ENCODE peak calls at places on chromosomes 3 and 15, in seven cellular contexts. One of them, this sample, is unnamed.

GRCh38 chr3:117903226-117903625 is 1131.4 kb downstream of the IGSF11 start:
- DNase-seq in naive thymus-derived CD4-positive, alpha-beta T cell: no peak
- DNase-seq in lower lobe of right lung: no peak
- DNase-seq in body of pancreas: no peak
- DNase-seq in IMR-90: peak; percentile 86
- DNase-seq in spleen: no peak
- DNase-seq in ovary: no peak
- DNase-seq in this sample: no peak

GRCh38 chr15:50071551-50072258 is 47.3 kb downstream of the ATP8B4 start:
- DNase-seq in spleen: no peak
- DNase-seq in ovary: no peak
- DNase-seq in lower lobe of right lung: no peak
- DNase-seq in naive thymus-derived CD4-positive, alpha-beta T cell: no peak
- DNase-seq in body of pancreas: no peak
- DNase-seq in IMR-90: no peak
- DNase-seq in this sample: no peak

GRCh38 chr3:52428151-52429005 is 16.5 kb downstream of the SEMA3G start:
- DNase-seq in body of pancreas: peak; percentile 85
- DNase-seq in ovary: peak; percentile 65
- DNase-seq in naive thymus-derived CD4-positive, alpha-beta T cell: no peak
- DNase-seq in IMR-90: peak; percentile 83
- DNase-seq in spleen: peak; percentile 40
- DNase-seq in lower lobe of right lung: no peak
- DNase-seq in this sample: peak; percentile 70

GRCh38 chr3:30188713-30189112 is 417.7 kb upstream of the TGFBR2 start:
- DNase-seq in body of pancreas: no peak
- DNase-seq in IMR-90: peak; percentile 44
- DNase-seq in lower lobe of right lung: no peak
- DNase-seq in naive thymus-derived CD4-positive, alpha-beta T cell: no peak
- DNase-seq in ovary: no peak
- DNase-seq in spleen: no peak
- DNase-seq in this sample: no peak

GRCh38 chr3:192090586-192090985 is 629.6 kb downstream of the PYDC2 start:
- DNase-seq in ovary: no peak
- DNase-seq in lower lobe of right lung: no peak
- DNase-seq in spleen: no peak
- DNase-seq in IMR-90: no peak
- DNase-seq in body of pancreas: no peak
- DNase-seq in naive thymus-derived CD4-positive, alpha-beta T cell: no peak
- DNase-seq in this sample: no peak

GRCh38 chr3:16884084-16884747 is 539 bp upstream of the PLCL2 start:
- DNase-seq in naive thymus-derived CD4-positive, alpha-beta T cell: peak; percentile 63
- DNase-seq in IMR-90: peak; percentile 6
- DNase-seq in spleen: peak; percentile 94
- DNase-seq in lower lobe of right lung: peak; percentile 74
- DNase-seq in body of pancreas: peak; percentile 78
- DNase-seq in ovary: peak; percentile 84
- DNase-seq in this sample: no peak

GRCh38 chr3:20023663-20024417 is 11.8 kb upstream of the PP2D1 start:
- DNase-seq in IMR-90: no peak
- DNase-seq in lower lobe of right lung: no peak
- DNase-seq in spleen: no peak
- DNase-seq in body of pancreas: peak; percentile 30
- DNase-seq in naive thymus-derived CD4-positive, alpha-beta T cell: no peak
- DNase-seq in ovary: peak; percentile 50
- DNase-seq in this sample: peak; percentile 77

GRCh38 chr15:58141894-58142293 is 3.7 kb downstream of the AQP9 start:
- DNase-seq in ovary: no peak
- DNase-seq in spleen: no peak
- DNase-seq in body of pancreas: peak; percentile 5
- DNase-seq in naive thymus-derived CD4-positive, alpha-beta T cell: no peak
- DNase-seq in lower lobe of right lung: no peak
- DNase-seq in IMR-90: no peak
- DNase-seq in this sample: no peak

GRCh38 chr3:73603771-73604171 is 21.0 kb downstream of the PDZRN3 start:
- DNase-seq in IMR-90: peak; percentile 85
- DNase-seq in spleen: no peak
- DNase-seq in naive thymus-derived CD4-positive, alpha-beta T cell: no peak
- DNase-seq in lower lobe of right lung: no peak
- DNase-seq in ovary: no peak
- DNase-seq in body of pancreas: no peak
- DNase-seq in this sample: no peak

GRCh38 chr15:100230784-100231183 is 111.0 kb downstream of the ADAMTS17 start:
- DNase-seq in ovary: no peak
- DNase-seq in lower lobe of right lung: no peak
- DNase-seq in IMR-90: no peak
- DNase-seq in body of pancreas: peak; percentile 46
- DNase-seq in spleen: no peak
- DNase-seq in naive thymus-derived CD4-positive, alpha-beta T cell: no peak
- DNase-seq in this sample: peak; percentile 90

GRCh38 chr15:29093065-29093435 is 176.6 kb downstream of the NSMCE3 start:
- DNase-seq in spleen: peak; percentile 69
- DNase-seq in naive thymus-derived CD4-positive, alpha-beta T cell: no peak
- DNase-seq in body of pancreas: no peak
- DNase-seq in lower lobe of right lung: no peak
- DNase-seq in ovary: no peak
- DNase-seq in IMR-90: no peak
- DNase-seq in this sample: no peak

GRCh38 chr3:171788546-171789351 is 21.5 kb downstream of the PLD1 start:
- DNase-seq in IMR-90: peak; percentile 94
- DNase-seq in body of pancreas: no peak
- DNase-seq in ovary: no peak
- DNase-seq in lower lobe of right lung: no peak
- DNase-seq in spleen: no peak
- DNase-seq in naive thymus-derived CD4-positive, alpha-beta T cell: no peak
- DNase-seq in this sample: no peak

GRCh38 chr3:133970916-133971315 is 58.8 kb downstream of the SLCO2A1 start:
- DNase-seq in IMR-90: no peak
- DNase-seq in body of pancreas: no peak
- DNase-seq in ovary: peak; percentile 43
- DNase-seq in spleen: peak; percentile 65
- DNase-seq in lower lobe of right lung: no peak
- DNase-seq in naive thymus-derived CD4-positive, alpha-beta T cell: no peak
- DNase-seq in this sample: no peak

GRCh38 chr3:100769693-100770092 is 60.4 kb downstream of the TFG start:
- DNase-seq in IMR-90: no peak
- DNase-seq in spleen: no peak
- DNase-seq in naive thymus-derived CD4-positive, alpha-beta T cell: no peak
- DNase-seq in body of pancreas: no peak
- DNase-seq in ovary: no peak
- DNase-seq in lower lobe of right lung: no peak
- DNase-seq in this sample: no peak

GRCh38 chr15:76336254-76337046 is at the start of gene ISL2:
- DNase-seq in lower lobe of right lung: peak; percentile 84
- DNase-seq in naive thymus-derived CD4-positive, alpha-beta T cell: peak; percentile 21
- DNase-seq in body of pancreas: peak; percentile 36
- DNase-seq in IMR-90: peak; percentile 96
- DNase-seq in ovary: peak; percentile 38
- DNase-seq in spleen: peak; percentile 91
- DNase-seq in this sample: peak; percentile 76

GRCh38 chr15:59447367-59447766 is 9.4 kb downstream of the FAM81A start:
- DNase-seq in naive thymus-derived CD4-positive, alpha-beta T cell: no peak
- DNase-seq in IMR-90: no peak
- DNase-seq in lower lobe of right lung: no peak
- DNase-seq in ovary: no peak
- DNase-seq in body of pancreas: no peak
- DNase-seq in spleen: no peak
- DNase-seq in this sample: no peak

GRCh38 chr15:59444980-59445500 is 7.1 kb downstream of the FAM81A start:
- DNase-seq in IMR-90: no peak
- DNase-seq in naive thymus-derived CD4-positive, alpha-beta T cell: no peak
- DNase-seq in body of pancreas: no peak
- DNase-seq in lower lobe of right lung: no peak
- DNase-seq in spleen: no peak
- DNase-seq in ovary: no peak
- DNase-seq in this sample: no peak

GRCh38 chr15:59444082-59444835 is 6.3 kb downstream of the FAM81A start:
- DNase-seq in spleen: no peak
- DNase-seq in lower lobe of right lung: no peak
- DNase-seq in body of pancreas: no peak
- DNase-seq in IMR-90: no peak
- DNase-seq in naive thymus-derived CD4-positive, alpha-beta T cell: no peak
- DNase-seq in ovary: no peak
- DNase-seq in this sample: no peak

GRCh38 chr15:59439571-59439970 is 1.6 kb downstream of the FAM81A start:
- DNase-seq in ovary: no peak
- DNase-seq in spleen: no peak
- DNase-seq in naive thymus-derived CD4-positive, alpha-beta T cell: no peak
- DNase-seq in body of pancreas: no peak
- DNase-seq in IMR-90: no peak
- DNase-seq in lower lobe of right lung: no peak
- DNase-seq in this sample: no peak

GRCh38 chr15:59443341-59444081 is 5.5 kb downstream of the FAM81A start:
- DNase-seq in ovary: no peak
- DNase-seq in body of pancreas: no peak
- DNase-seq in lower lobe of right lung: no peak
- DNase-seq in naive thymus-derived CD4-positive, alpha-beta T cell: no peak
- DNase-seq in IMR-90: no peak
- DNase-seq in spleen: no peak
- DNase-seq in this sample: no peak
- H3K4me1 ChIP-seq in ovary: no peaks in the 10 kb centered on the region
- H3K4me1 ChIP-seq in body of pancreas: peaks cover 5% of the 10 kb centered on the region
- H3K4me1 ChIP-seq in lower lobe of right lung: peaks cover 8% of the 10 kb centered on the region
- H3K4me1 ChIP-seq in naive thymus-derived CD4-positive, alpha-beta T cell: no peaks in the 10 kb centered on the region
- H3K4me1 ChIP-seq in IMR-90: no peaks in the 10 kb centered on the region
- H3K4me1 ChIP-seq in spleen: peaks cover 1% of the 10 kb centered on the region
- H3K4me1 ChIP-seq in this sample: no peaks in the 10 kb centered on the region

GRCh38 chr3:31971607-31972006 is 9.5 kb downstream of the OSBPL10 start:
- DNase-seq in spleen: no peak
- DNase-seq in body of pancreas: no peak
- DNase-seq in IMR-90: no peak
- DNase-seq in naive thymus-derived CD4-positive, alpha-beta T cell: no peak
- DNase-seq in ovary: no peak
- DNase-seq in lower lobe of right lung: no peak
- DNase-seq in this sample: no peak

GRCh38 chr3:31968391-31968926 is 12.6 kb downstream of the OSBPL10 start:
- DNase-seq in ovary: no peak
- DNase-seq in body of pancreas: no peak
- DNase-seq in IMR-90: peak; percentile 77
- DNase-seq in spleen: no peak
- DNase-seq in lower lobe of right lung: no peak
- DNase-seq in naive thymus-derived CD4-positive, alpha-beta T cell: no peak
- DNase-seq in this sample: no peak

GRCh38 chr3:31966978-31967592 is 14.0 kb downstream of the OSBPL10 start:
- DNase-seq in spleen: no peak
- DNase-seq in ovary: no peak
- DNase-seq in naive thymus-derived CD4-positive, alpha-beta T cell: no peak
- DNase-seq in body of pancreas: no peak
- DNase-seq in lower lobe of right lung: no peak
- DNase-seq in IMR-90: no peak
- DNase-seq in this sample: no peak

GRCh38 chr3:31973081-31973480 is 8.0 kb downstream of the OSBPL10 start:
- DNase-seq in body of pancreas: no peak
- DNase-seq in ovary: no peak
- DNase-seq in lower lobe of right lung: no peak
- DNase-seq in spleen: no peak
- DNase-seq in naive thymus-derived CD4-positive, alpha-beta T cell: no peak
- DNase-seq in IMR-90: no peak
- DNase-seq in this sample: no peak

GRCh38 chr3:31968927-31969418 is 12.1 kb downstream of the OSBPL10 start:
- DNase-seq in spleen: no peak
- DNase-seq in IMR-90: peak; percentile 93
- DNase-seq in naive thymus-derived CD4-positive, alpha-beta T cell: no peak
- DNase-seq in lower lobe of right lung: no peak
- DNase-seq in ovary: no peak
- DNase-seq in body of pancreas: no peak
- DNase-seq in this sample: peak; percentile 45
- H3K4me1 ChIP-seq in spleen: peaks cover 13% of the 10 kb centered on the region
- H3K4me1 ChIP-seq in IMR-90: peaks cover 10% of the 10 kb centered on the region
- H3K4me1 ChIP-seq in naive thymus-derived CD4-positive, alpha-beta T cell: no peaks in the 10 kb centered on the region
- H3K4me1 ChIP-seq in lower lobe of right lung: no peaks in the 10 kb centered on the region
- H3K4me1 ChIP-seq in ovary: no peaks in the 10 kb centered on the region
- H3K4me1 ChIP-seq in body of pancreas: no peaks in the 10 kb centered on the region
- H3K4me1 ChIP-seq in this sample: no peaks in the 10 kb centered on the region

GRCh38 chr15:90037510-90037860 is 36.4 kb downstream of the ZNF710 start:
- DNase-seq in IMR-90: peak; percentile 78
- DNase-seq in naive thymus-derived CD4-positive, alpha-beta T cell: no peak
- DNase-seq in lower lobe of right lung: no peak
- DNase-seq in spleen: no peak
- DNase-seq in ovary: no peak
- DNase-seq in body of pancreas: no peak
- DNase-seq in this sample: no peak

GRCh38 chr15:90036343-90036742 is 35.2 kb downstream of the ZNF710 start:
- DNase-seq in body of pancreas: no peak
- DNase-seq in lower lobe of right lung: no peak
- DNase-seq in IMR-90: no peak
- DNase-seq in spleen: peak; percentile 58
- DNase-seq in naive thymus-derived CD4-positive, alpha-beta T cell: no peak
- DNase-seq in ovary: no peak
- DNase-seq in this sample: no peak

GRCh38 chr15:90035095-90035834 is 34.1 kb downstream of the ZNF710 start:
- DNase-seq in lower lobe of right lung: peak; percentile 87
- DNase-seq in ovary: no peak
- DNase-seq in spleen: peak; percentile 91
- DNase-seq in naive thymus-derived CD4-positive, alpha-beta T cell: peak; percentile 19
- DNase-seq in body of pancreas: peak; percentile 73
- DNase-seq in IMR-90: peak; percentile 62
- DNase-seq in this sample: peak; percentile 31

GRCh38 chr15:90036806-90037509 is 35.8 kb downstream of the ZNF710 start:
- DNase-seq in spleen: peak; percentile 67
- DNase-seq in body of pancreas: no peak
- DNase-seq in ovary: no peak
- DNase-seq in naive thymus-derived CD4-positive, alpha-beta T cell: no peak
- DNase-seq in lower lobe of right lung: peak; percentile 81
- DNase-seq in IMR-90: no peak
- DNase-seq in this sample: no peak

GRCh38 chr15:90035835-90036220 is 34.7 kb downstream of the ZNF710 start:
- DNase-seq in body of pancreas: no peak
- DNase-seq in spleen: peak; percentile 89
- DNase-seq in naive thymus-derived CD4-positive, alpha-beta T cell: no peak
- DNase-seq in ovary: no peak
- DNase-seq in lower lobe of right lung: peak; percentile 83
- DNase-seq in IMR-90: no peak
- DNase-seq in this sample: no peak
- H3K4me1 ChIP-seq in body of pancreas: peaks cover 86% of the 10 kb centered on the region
- H3K4me1 ChIP-seq in spleen: peaks cover 73% of the 10 kb centered on the region
- H3K4me1 ChIP-seq in naive thymus-derived CD4-positive, alpha-beta T cell: peaks cover 39% of the 10 kb centered on the region
- H3K4me1 ChIP-seq in ovary: peaks cover 26% of the 10 kb centered on the region
- H3K4me1 ChIP-seq in lower lobe of right lung: peaks cover 90% of the 10 kb centered on the region
- H3K4me1 ChIP-seq in IMR-90: peaks cover 33% of the 10 kb centered on the region
- H3K4me1 ChIP-seq in this sample: peaks cover 8% of the 10 kb centered on the region

GRCh38 chr3:15803913-15804312 is 6.1 kb upstream of the ANKRD28 start:
- DNase-seq in IMR-90: no peak
- DNase-seq in lower lobe of right lung: no peak
- DNase-seq in ovary: no peak
- DNase-seq in body of pancreas: no peak
- DNase-seq in spleen: no peak
- DNase-seq in naive thymus-derived CD4-positive, alpha-beta T cell: no peak
- DNase-seq in this sample: no peak
- H3K4me1 ChIP-seq in IMR-90: peaks cover 3% of the 10 kb centered on the region
- H3K4me1 ChIP-seq in lower lobe of right lung: peaks cover 43% of the 10 kb centered on the region
- H3K4me1 ChIP-seq in ovary: peaks cover 4% of the 10 kb centered on the region
- H3K4me1 ChIP-seq in body of pancreas: peaks cover 39% of the 10 kb centered on the region
- H3K4me1 ChIP-seq in spleen: no peaks in the 10 kb centered on the region
- H3K4me1 ChIP-seq in naive thymus-derived CD4-positive, alpha-beta T cell: peaks cover 21% of the 10 kb centered on the region
- H3K4me1 ChIP-seq in this sample: no peaks in the 10 kb centered on the region